ENCODE peak calls at places on chromosomes 2 and 18, in five cellular contexts. M is vagina, J is Peyer's patch, L is fibroblast of lung, X is A549. K is an unnamed sample.

GRCh38 chr2:191274404-191274803 is 29.2 kb downstream of the MYO1B start:
- DNase-seq in M (no peak), J (no peak), L (no peak), X (no peak), K (no peak)

GRCh38 chr18:73691118-73691517 is 456.5 kb downstream of the FBXO15 start:
- DNase-seq in M (no peak), J (no peak), L (peak; percentile 83), X (no peak), K (no peak)

GRCh38 chr2:109331864-109332848 is 203.2 kb downstream of the SH3RF3 start:
- DNase-seq in M (no peak), J (peak; percentile 72), L (peak; percentile 95), X (peak; percentile 22), K (peak; percentile 93)

GRCh38 chr2:214575030-214575949 is 164.4 kb downstream of the VWC2L start:
- DNase-seq in M (no peak), J (no peak), L (peak; percentile 52), X (no peak), K (no peak)

GRCh38 chr2:96859338-96859649 is 1.5 kb upstream of the ANKRD39 start:
- DNase-seq in M (no peak), J (no peak), L (no peak), X (no peak), K (no peak)

GRCh38 chr18:76558881-76559667 is 64.0 kb upstream of the ZNF516 start:
- DNase-seq in M (no peak), J (no peak), L (peak; percentile 60), X (no peak), K (peak; percentile 12)

GRCh38 chr2:237290249-237290648 is 123.7 kb downstream of the COL6A3 start:
- DNase-seq in M (no peak), J (peak; percentile 69), L (peak; percentile 40), X (no peak), K (no peak)

GRCh38 chr18:79302120-79302519 is 93.6 kb upstream of the NFATC1 start:
- DNase-seq in M (no peak), J (peak; percentile 84), L (no peak), X (no peak), K (no peak)

GRCh38 chr2:71263386-71263785 is 36.5 kb upstream of the PAIP2B start:
- DNase-seq in M (no peak), J (no peak), L (no peak), X (no peak), K (no peak)

GRCh38 chr2:106156305-106157288 is 37.5 kb downstream of the UXS1 start:
- DNase-seq in M (no peak), J (no peak), L (peak; percentile 71), X (no peak), K (no peak)

GRCh38 chr2:219002395-219003266 is 9.4 kb upstream of the CRYBA2 start:
- DNase-seq in M (no peak), J (peak; percentile 84), L (peak; percentile 12), X (peak; percentile 93), K (no peak)

GRCh38 chr2:29561241-29562027 is 360.0 kb downstream of the ALK start:
- DNase-seq in M (no peak), J (no peak), L (no peak), X (no peak), K (no peak)

GRCh38 chr2:196130039-196130825 is 41.1 kb downstream of the STK17B start:
- DNase-seq in M (no peak), J (no peak), L (no peak), X (no peak), K (no peak)

GRCh38 chr2:46362667-46363012 is 65.4 kb downstream of the EPAS1 start:
- DNase-seq in M (no peak), J (no peak), L (peak; percentile 56), X (no peak), K (no peak)

GRCh38 chr2:207474871-207475485 is 54.8 kb upstream of the CREB1 start:
- DNase-seq in M (no peak), J (peak; percentile 61), L (peak; percentile 36), X (no peak), K (peak; percentile 30)

GRCh38 chr2:232438051-232438450 is 17.9 kb upstream of the ALPI start:
- DNase-seq in M (no peak), J (no peak), L (no peak), X (no peak), K (no peak)

GRCh38 chr2:167702227-167702626 is 545.2 kb downstream of the STK39 start:
- DNase-seq in M (no peak), J (no peak), L (no peak), X (no peak), K (no peak)

GRCh38 chr2:232984451-232985207 is 28.4 kb downstream of the NGEF start:
- DNase-seq in M (no peak), J (peak; percentile 39), L (no peak), X (no peak), K (no peak)

GRCh38 chr2:24409700-24410556 is 49.6 kb upstream of the ITSN2 start:
- DNase-seq in M (no peak), J (peak; percentile 73), L (peak; percentile 61), X (peak; percentile 81), K (peak; percentile 67)

GRCh38 chr18:22485808-22486244 is 68.1 kb upstream of the CTAGE1 start:
- DNase-seq in M (no peak), J (no peak), L (peak; percentile 60), X (no peak), K (peak; percentile 26)

GRCh38 chr2:128644156-128644555 is 325.5 kb upstream of the HS6ST1 start:
- DNase-seq in M (no peak), J (peak; percentile 21), L (no peak), X (no peak), K (no peak)

DNA sequence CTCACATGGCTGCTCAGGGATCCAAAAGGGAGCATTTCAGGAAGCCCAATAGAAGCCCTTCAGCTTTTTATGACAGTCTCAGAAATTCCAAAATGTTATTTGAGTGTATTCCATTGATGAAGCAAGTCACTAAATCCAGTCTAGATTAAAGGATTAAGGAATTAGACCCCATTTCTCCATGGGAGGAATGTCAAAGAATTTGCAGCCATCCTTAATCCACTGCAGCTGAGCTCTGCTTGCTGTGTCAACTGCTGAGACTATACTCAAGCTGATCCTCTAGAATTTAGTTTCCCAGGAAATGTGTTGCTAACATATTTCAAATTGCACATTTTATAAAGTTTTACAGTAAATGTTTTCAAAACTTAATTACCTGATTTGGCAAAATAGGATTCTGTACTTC is 28.4 kb upstream of the C2orf69 start:
- DNase-seq in M (no peak), J (no peak), L (no peak), X (no peak), K (no peak)
- H3K27ac ChIP-seq in M (no peak overlapping the region), J (no peak overlapping the region), L (no peak overlapping the region), X (no peak overlapping the region), K (no peak overlapping the region)

DNA sequence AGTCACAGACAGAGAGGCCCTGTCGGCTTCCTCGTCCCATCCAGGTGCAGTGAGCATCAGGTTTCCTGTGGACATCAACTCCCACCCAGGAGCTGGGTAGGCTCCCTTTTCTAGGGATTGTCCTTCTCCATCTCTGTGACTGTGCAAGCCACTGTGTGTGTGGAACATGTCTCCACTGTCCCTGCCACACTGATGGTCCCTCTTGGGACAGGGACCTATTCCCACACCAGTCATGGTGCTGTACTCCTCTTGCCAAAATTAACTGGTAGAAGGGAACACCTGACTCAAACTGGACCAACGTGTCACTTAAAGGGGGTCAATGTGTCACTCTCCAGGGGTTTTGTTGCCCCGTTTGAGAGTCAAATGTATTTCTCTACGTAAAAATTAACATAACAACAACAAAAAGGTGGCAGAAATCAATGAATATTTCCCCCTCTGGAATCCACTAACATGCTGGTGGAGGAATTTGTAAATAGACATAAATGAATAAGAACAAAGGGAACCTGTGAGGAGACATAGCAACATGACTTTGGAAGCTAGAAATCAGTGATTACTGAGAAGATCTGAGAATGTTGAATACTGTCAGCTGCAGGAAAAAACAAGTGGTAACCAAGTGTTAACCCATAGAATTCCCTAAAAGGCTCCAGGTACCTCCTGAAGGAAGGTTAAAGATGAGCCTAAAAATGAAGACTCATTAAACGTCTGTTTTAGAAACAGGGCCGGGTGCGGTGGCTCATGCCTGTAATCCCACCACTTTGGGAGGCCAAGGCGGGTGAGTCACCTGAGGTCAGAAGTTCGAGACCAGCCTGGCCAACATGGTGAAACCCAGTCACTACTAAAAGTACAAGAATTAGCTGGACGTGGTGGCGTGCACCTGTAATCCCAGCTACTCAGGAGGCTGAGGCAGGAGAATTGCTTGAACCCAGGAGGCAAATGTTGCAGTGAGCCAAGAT is 40.4 kb downstream of the SH2D6 start:
- DNase-seq in M (no peak), J (no peak), L (peak; percentile 29), X (no peak), K (no peak)
- TF ChIP-seq CTCF in M (no peak), J (no peak), L (no peak), X (no peak), K (no peak)

GRCh38 chr18:45198526-45198925 is 416.8 kb upstream of the SLC14A2 start:
- DNase-seq in M (no peak), J (no peak), L (peak; percentile 52), X (no peak), K (no peak)

GRCh38 chr18:45201489-45201888 is 413.8 kb upstream of the SLC14A2 start:
- DNase-seq in M (no peak), J (no peak), L (no peak), X (no peak), K (no peak)

GRCh38 chr18:45201029-45201428 is 414.2 kb upstream of the SLC14A2 start:
- DNase-seq in M (no peak), J (no peak), L (no peak), X (no peak), K (no peak)

DNA sequence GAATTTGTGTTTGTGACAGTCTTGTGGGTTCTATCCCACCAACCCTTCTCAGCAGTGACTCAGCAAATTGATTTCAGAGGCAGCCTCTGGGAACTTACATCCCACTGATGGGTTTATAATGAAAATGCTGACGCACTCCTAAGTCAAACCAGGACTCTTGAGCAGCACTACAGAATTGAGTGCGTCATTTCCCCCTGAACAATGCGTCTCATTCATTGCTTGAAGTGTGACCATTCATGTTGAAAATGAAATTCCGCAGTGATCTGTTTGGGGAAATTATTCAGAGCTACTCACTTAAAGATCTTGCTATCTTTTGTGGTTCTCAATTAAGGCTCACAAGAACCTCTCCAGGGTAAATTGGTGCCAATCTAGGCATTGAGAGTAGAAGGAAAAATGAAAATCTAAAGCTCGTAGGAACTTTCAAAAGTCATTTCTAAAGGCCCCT is 417.7 kb upstream of the SLC14A2 start:
- DNase-seq in M (no peak), J (no peak), L (peak; percentile 99), X (no peak), K (no peak)
- H3K27ac ChIP-seq in M (no peak overlapping the region), J (no peak overlapping the region), L (no peak overlapping the region), X (no peak overlapping the region), K (no peak overlapping the region)

GRCh38 chr2:181972431-181973190 is 13.0 kb upstream of the PPP1R1C start:
- DNase-seq in M (no peak), J (no peak), L (peak; percentile 36), X (no peak), K (no peak)

GRCh38 chr2:181971032-181971431 is 14.6 kb upstream of the PPP1R1C start:
- DNase-seq in M (no peak), J (no peak), L (no peak), X (no peak), K (no peak)

GRCh38 chr2:181973379-181973778 is 12.3 kb upstream of the PPP1R1C start:
- DNase-seq in M (no peak), J (no peak), L (no peak), X (no peak), K (no peak)

DNA sequence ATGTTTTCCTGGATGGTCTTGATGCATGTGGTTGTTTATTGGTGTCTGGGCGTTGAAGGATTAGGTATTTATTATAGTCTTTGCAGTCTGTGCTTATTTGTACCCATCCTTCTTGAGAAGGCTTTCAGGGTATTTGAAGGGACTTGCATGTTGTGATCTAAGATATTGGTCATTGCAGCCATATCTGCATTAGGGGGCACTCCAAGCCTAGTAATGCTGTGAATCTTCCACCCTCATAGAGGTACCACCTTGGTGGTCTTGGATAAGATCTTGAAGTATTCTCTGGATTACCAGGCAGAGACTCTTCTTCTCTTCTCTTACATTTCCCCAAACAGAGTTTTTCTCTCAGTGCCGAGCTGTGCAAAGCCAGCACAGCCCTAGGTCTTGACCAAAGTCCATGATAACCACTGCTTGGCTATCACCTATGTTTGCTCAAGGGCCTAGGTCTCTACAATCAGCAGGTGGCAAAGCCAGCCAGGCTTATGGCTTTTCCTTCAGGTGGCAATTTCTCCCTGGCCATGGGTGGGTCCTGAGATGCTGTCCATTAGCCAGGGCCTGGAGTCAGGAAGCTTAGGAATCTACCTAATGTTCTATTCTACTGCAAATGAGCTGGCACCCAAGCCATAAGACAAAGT is 15.4 kb upstream of the PPP1R1C start:
- DNase-seq in M (no peak), J (no peak), L (no peak), X (no peak), K (no peak)
- TF ChIP-seq CTCF in M (no peak), J (no peak), L (no peak), X (no peak), K (no peak)